ENCODE peak calls at places on chromosomes 4 and X, in seven cellular contexts. W is GM12865, C is kidney tubule cell, L is amniotic epithelial cell, E is LHCN-M2, G is mesenchymal stem cell, P is NCI-H1105 treated with DMSO at 0.1 percent for 48 hours. Z is an unnamed sample.

GRCh38 chr4:152503606-152504290 is 32.1 kb downstream of the FBXW7 start:
- DNase-seq in W (no peak), C (no peak), L (no peak), E (no peak), G (no peak), P (no peak), Z (no peak)

GRCh38 chr4:113469926-113470325 is 291.6 kb downstream of the CAMK2D start:
- DNase-seq in W (no peak), C (no peak), L (no peak), E (no peak), G (no peak), P (no peak), Z (no peak)

GRCh38 chr4:29311231-29311630 is 1408.9 kb upstream of the PCDH7 start:
- DNase-seq in W (no peak), C (no peak), L (no peak), E (peak), G (no peak), P (no peak), Z (peak)

GRCh38 chr4:66016240-66016639 is 346.0 kb upstream of the EPHA5 start:
- DNase-seq in W (no peak), C (no peak), L (no peak), E (no peak), G (no peak), P (no peak), Z (no peak)

GRCh38 chrX:74234829-74235228 is 69.2 kb upstream of the ZCCHC13 start:
- DNase-seq in W (no peak), C (no peak), L (no peak), E (no peak), G (no peak), P (no peak), Z (no peak)

GRCh38 chr4:6116696-6117285 is 83.6 kb downstream of the JAKMIP1 start:
- DNase-seq in W (no peak), C (no peak), L (no peak), E (no peak), G (no peak), P (peak), Z (no peak)

GRCh38 chrX:2504706-2505332 is 4.0 kb upstream of the DHRSX start:
- DNase-seq in W (no peak), C (no peak), L (no peak), E (no peak), G (no peak), P (no peak), Z (no peak)

GRCh38 chr4:38804654-38805295 is at the start of gene TLR1:
- DNase-seq in W (peak), C (peak), L (peak), E (peak), G (peak), P (no peak), Z (peak)

GRCh38 chr4:38385286-38386010 is 278.6 kb upstream of the KLF3 start:
- DNase-seq in W (no peak), C (peak), L (peak), E (no peak), G (no peak), P (no peak), Z (peak)

GRCh38 chr4:103996059-103996458 is 276.3 kb upstream of the TACR3 start:
- DNase-seq in W (no peak), C (no peak), L (peak), E (peak), G (peak), P (peak), Z (no peak)

GRCh38 chrX:20263474-20263873 is 3.2 kb downstream of the RPS6KA3 start:
- DNase-seq in W (peak), C (peak), L (peak), E (peak), G (peak), P (no peak), Z (peak)

GRCh38 chrX:9071031-9071650 is 37.2 kb upstream of the FAM9B start:
- DNase-seq in W (no peak), C (peak), L (peak), E (peak), G (peak), P (no peak), Z (peak)

GRCh38 chr4:113869743-113870375 is 108.3 kb upstream of the CAMK2D start:
- DNase-seq in W (peak), C (peak), L (peak), E (peak), G (peak), P (no peak), Z (no peak)

GRCh38 chr4:26311633-26312032 is 9.2 kb upstream of the RBPJ start:
- DNase-seq in W (no peak), C (no peak), L (no peak), E (no peak), G (no peak), P (no peak), Z (no peak)

GRCh38 chrX:38192007-38192625 is 28.6 kb downstream of the SRPX start:
- DNase-seq in W (peak), C (peak), L (no peak), E (peak), G (no peak), P (peak), Z (no peak)

GRCh38 chrX:153793291-153793690 is 884 bp downstream of the IDH3G start:
- DNase-seq in W (peak), C (peak), L (peak), E (peak), G (peak), P (no peak), Z (no peak)

GRCh38 chr4:73267050-73267449 is 8.5 kb upstream of the ANKRD17 start:
- DNase-seq in W (no peak), C (no peak), L (no peak), E (no peak), G (no peak), P (no peak), Z (no peak)

GRCh38 chr4:156594619-156595018 is 377.0 kb downstream of the PDGFC start:
- DNase-seq in W (no peak), C (peak), L (peak), E (peak), G (peak), P (peak), Z (peak)

GRCh38 chr4:131370846-131371245 is 1778.2 kb upstream of the PCDH10 start:
- DNase-seq in W (no peak), C (peak), L (no peak), E (no peak), G (no peak), P (peak), Z (no peak)

GRCh38 chr4:185456131-185456530 is 15.4 kb downstream of the CCDC110 start:
- DNase-seq in W (no peak), C (no peak), L (no peak), E (no peak), G (no peak), P (no peak), Z (no peak)

GRCh38 chr4:5563856-5564255 is 144.5 kb downstream of the EVC2 start:
- DNase-seq in W (no peak), C (no peak), L (no peak), E (no peak), G (no peak), P (no peak), Z (no peak)

GRCh38 chrX:20265726-20266681 is 705 bp downstream of the RPS6KA3 start:
- DNase-seq in W (peak), C (peak), L (no peak), E (peak), G (peak), P (no peak), Z (no peak)

GRCh38 chr4:26020896-26021295 is 106.9 kb downstream of the SMIM20 start:
- DNase-seq in W (no peak), C (no peak), L (peak), E (peak), G (peak), P (no peak), Z (peak)

GRCh38 chrX:132292753-132293152 is 73.5 kb upstream of the RAP2C start:
- DNase-seq in W (peak), C (peak), L (peak), E (peak), G (peak), P (no peak), Z (no peak)

GRCh38 chrX:86002076-86002896 is 45.1 kb downstream of the CHM start:
- DNase-seq in W (peak), C (peak), L (peak), E (peak), G (peak), P (no peak), Z (peak)

GRCh38 chr4:188423039-188423438 is 283.8 kb downstream of the TRIML1 start:
- DNase-seq in W (no peak), C (peak), L (no peak), E (no peak), G (no peak), P (no peak), Z (no peak)

GRCh38 chr4:44415251-44415650 is 33.4 kb downstream of the KCTD8 start:
- DNase-seq in W (no peak), C (no peak), L (no peak), E (no peak), G (no peak), P (no peak), Z (no peak)

GRCh38 chr4:37463033-37463432 is 218.5 kb downstream of the NWD2 start:
- DNase-seq in W (no peak), C (no peak), L (no peak), E (no peak), G (no peak), P (no peak), Z (no peak)

Z was measured in NCI-H226.